ENCODE peak calls at places on chromosome X, in six cellular contexts. Z is GM23248, A is adipocyte, T is PC-3, K is fibroblast of lung, C is mammary epithelial cell. F is an unnamed sample. For H3K4me1, the result is how much of the 10 kb centered on the place peaks cover.

GRCh38 chrX:12648995-12649394 is 142.2 kb upstream of the PRPS2 start:
- DNase-seq in Z (no peak), A (no peak), T (no peak), K (no peak), C (no peak), F (no peak)

GRCh38 chrX:20139966-20140365 is 1.7 kb downstream of the EIF1AX start:
- DNase-seq in Z (peak), A (peak), T (peak), K (peak), C (peak), F (no peak)

GRCh38 chrX:134868766-134869495 is 121.9 kb upstream of the SMIM10 start:
- DNase-seq in Z (peak), A (peak), T (peak), K (peak), C (peak), F (peak)

GRCh38 chrX:97189668-97190067 is 306.0 kb downstream of the RPA4 start:
- DNase-seq in Z (no peak), A (no peak), T (peak), K (no peak), C (no peak), F (no peak)

GRCh38 chrX:1598876-1599790 is 7.7 kb downstream of the AKAP17A start:
- DNase-seq in Z (no peak), A (no peak), T (no peak), K (no peak), C (no peak), F (no peak)

GRCh38 chrX:10557166-10557565 is 63.2 kb downstream of the MID1 start:
- DNase-seq in Z (no peak), A (no peak), T (no peak), K (no peak), C (no peak), F (no peak)

GRCh38 chrX:25523574-25523973 is 507.8 kb upstream of the ARX start:
- DNase-seq in Z (peak), A (peak), T (peak), K (peak), C (peak), F (peak)

GRCh38 chrX:147174596-147174995 is 360.1 kb upstream of the CXorf51A start:
- DNase-seq in Z (no peak), A (no peak), T (no peak), K (no peak), C (no peak), F (no peak)

GRCh38 chrX:54423161-54423888 is 16.9 kb upstream of the TSR2 start:
- DNase-seq in Z (no peak), A (no peak), T (no peak), K (no peak), C (no peak), F (peak)

GRCh38 chrX:101956556-101956955 is 24.7 kb upstream of the ZMAT1 start:
- DNase-seq in Z (no peak), A (no peak), T (no peak), K (no peak), C (no peak), F (no peak)

DNA sequence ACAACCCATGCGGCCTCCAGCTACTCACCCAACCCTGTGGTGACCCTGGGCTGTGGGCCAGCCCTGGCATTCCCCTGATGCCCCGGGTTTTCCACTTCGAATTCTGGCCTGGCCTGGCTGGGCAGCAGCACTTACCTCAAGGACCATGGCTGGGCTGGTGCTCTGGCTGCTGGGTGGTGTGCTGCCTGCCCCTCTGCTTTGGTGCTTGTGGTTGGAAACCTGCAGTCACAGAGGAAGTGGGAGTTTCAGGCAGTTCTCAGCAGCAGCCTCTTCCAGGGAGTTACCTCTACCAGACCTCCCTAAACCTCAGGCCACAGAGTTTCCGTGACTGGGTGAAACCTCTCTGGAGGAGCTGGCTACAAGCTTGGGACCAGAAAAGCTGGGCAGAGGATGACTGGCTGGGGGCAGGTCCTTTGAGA is at the start of gene CXCR3:
- DNase-seq in Z (no peak), A (no peak), T (no peak), K (no peak), C (no peak), F (no peak)
- H3K9ac ChIP-seq in Z (no peak), A (no peak), T (no peak), K (no peak), C (no peak), F (no peak)

GRCh38 chrX:2697741-2698294 is 6.7 kb downstream of the CD99 start:
- DNase-seq in Z (no peak), A (no peak), T (no peak), K (peak), C (no peak), F (peak)

GRCh38 chrX:2697306-2697705 is 6.2 kb downstream of the CD99 start:
- DNase-seq in Z (peak), A (no peak), T (peak), K (no peak), C (peak), F (no peak)

GRCh38 chrX:2694868-2695267 is 3.8 kb downstream of the CD99 start:
- DNase-seq in Z (peak), A (no peak), T (no peak), K (no peak), C (no peak), F (peak)

GRCh38 chrX:2698604-2699003 is 7.5 kb downstream of the CD99 start:
- DNase-seq in Z (no peak), A (no peak), T (peak), K (no peak), C (no peak), F (no peak)

DNA sequence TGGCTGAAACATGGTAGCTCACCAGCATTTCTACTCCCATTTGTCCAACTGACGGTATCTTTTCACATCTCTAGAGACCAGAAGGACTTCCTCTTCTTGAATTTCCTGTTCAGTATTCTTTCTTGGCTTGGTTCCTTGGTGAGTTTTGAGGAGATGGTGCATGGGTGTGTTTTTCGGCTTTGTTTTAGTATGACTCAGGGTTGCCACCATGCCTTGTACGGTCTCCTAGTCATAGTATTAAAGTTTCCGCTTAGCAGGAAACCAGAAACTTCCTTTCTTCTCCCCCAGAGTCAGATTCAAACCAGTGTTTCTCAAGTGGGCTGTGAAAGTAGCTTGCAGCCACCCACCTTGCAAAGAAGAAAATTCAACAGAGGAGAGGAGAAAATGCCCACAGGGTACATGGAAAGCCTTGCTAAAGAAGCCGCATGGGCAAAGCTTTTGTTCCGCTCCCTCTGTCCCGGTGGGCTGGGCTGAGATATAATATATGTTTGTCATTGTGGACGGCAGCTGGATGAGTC is 5.7 kb downstream of the CD99 start:
- DNase-seq in Z (peak), A (peak), T (peak), K (peak), C (peak), F (peak)
- H3K4me1 ChIP-seq in Z (under half), A (half or more), T (under half), K (under half), C (under half), F (half or more)

GRCh38 chrX:47649302-47649701 is 1.1 kb downstream of the ELK1 start:
- DNase-seq in Z (no peak), A (no peak), T (no peak), K (no peak), C (no peak), F (no peak)

GRCh38 chrX:47648376-47648775 is 2.0 kb downstream of the ELK1 start:
- DNase-seq in Z (no peak), A (no peak), T (no peak), K (no peak), C (no peak), F (no peak)

GRCh38 chrX:47650164-47651042 is at the start of gene ELK1:
- DNase-seq in Z (peak), A (peak), T (peak), K (peak), C (peak), F (peak)

GRCh38 chrX:47651043-47651905 is 911 bp upstream of the ELK1 start:
- DNase-seq in Z (no peak), A (no peak), T (no peak), K (no peak), C (no peak), F (no peak)

GRCh38 chrX:47649781-47650163 is 591 bp downstream of the ELK1 start:
- DNase-seq in Z (no peak), A (no peak), T (no peak), K (no peak), C (no peak), F (no peak)
- H3K9ac ChIP-seq in Z (peak), A (peak), T (peak), K (peak), C (peak), F (peak)

GRCh38 chrX:40152173-40152705 is 54.5 kb upstream of the BCOR start:
- DNase-seq in Z (peak), A (no peak), T (peak), K (no peak), C (no peak), F (no peak)
- H3K4me1 ChIP-seq in Z (under half), A (under half), T (under half), K (under half), C (under half), F (under half)

GRCh38 chrX:40418413-40419195 is 162.2 kb upstream of the ATP6AP2 start:
- DNase-seq in Z (no peak), A (no peak), T (peak), K (no peak), C (peak), F (no peak)
- H3K9ac ChIP-seq in Z (no peak), A (no peak), T (no peak), K (no peak), C (no peak), F (no peak)

DNA sequence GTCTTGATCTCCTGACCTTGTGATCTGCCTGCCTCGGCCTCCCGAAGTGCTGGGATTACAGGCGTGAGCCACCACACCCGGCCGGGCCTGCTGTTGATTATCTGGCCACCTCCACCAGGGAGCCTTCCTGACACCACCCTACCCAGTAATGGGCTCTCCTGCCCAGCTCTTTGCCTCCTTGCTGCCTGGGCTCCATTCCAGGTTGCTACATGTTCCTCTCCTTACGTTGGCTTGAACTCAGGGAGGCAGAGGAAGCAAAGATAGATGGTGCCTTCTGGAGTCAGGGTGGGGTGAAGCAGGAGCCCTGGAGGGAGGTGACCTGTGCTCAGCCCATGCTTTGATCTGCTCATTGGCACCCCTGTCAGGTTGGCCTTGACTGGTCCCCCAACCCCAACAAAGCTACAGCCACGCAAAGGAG is 26.3 kb downstream of the FLNA start:
- DNase-seq in Z (peak), A (no peak), T (no peak), K (peak), C (no peak), F (no peak)
- H3K4me1 ChIP-seq in Z (under half), A (under half), T (under half), K (under half), C (under half), F (under half)

DNA sequence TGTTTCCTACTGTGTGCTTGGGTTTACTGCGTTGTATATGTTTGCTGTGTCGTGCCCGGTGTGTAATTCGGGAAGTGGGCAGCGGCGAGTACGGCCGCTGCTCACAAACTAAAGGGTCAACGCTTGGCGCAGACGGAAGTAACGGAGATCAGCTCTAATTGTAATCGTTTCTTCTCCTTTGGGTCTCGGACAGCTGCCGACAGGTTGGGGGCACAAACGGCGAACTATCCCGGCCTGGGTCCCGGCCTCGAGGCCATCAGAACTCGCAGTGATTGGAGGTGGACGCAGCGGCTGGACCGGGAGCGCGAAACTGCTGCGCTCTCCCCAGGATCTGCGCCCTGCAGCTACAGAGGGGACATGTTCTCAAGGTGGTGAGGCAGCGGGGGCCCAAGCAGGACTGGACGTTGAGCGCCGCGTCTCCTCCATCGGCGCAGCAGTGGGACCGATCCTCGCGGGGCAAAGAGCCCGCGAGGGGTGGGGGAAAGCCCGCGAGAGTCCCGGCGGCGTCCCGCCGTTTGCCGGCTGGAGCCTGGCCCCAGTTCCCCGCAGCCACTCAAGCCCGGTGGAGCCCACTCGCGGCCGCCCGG is 516 bp upstream of the ZIC3 start:
- DNase-seq in Z (no peak), A (no peak), T (no peak), K (no peak), C (no peak), F (no peak)
- H3K9ac ChIP-seq in Z (no peak), A (no peak), T (no peak), K (no peak), C (no peak), F (no peak)

F was measured in endothelial cell of umbilical vein.